ENCODE peak calls at places on chromosomes 12 and 14, in ten cellular contexts. C is HL-60; E is CD8-positive, alpha-beta T cell; J is NB4; T is hepatocyte; Y is AG09309; F is esophagus muscularis mucosa; H is breast epithelium; D is fibroblast of lung; N is neural progenitor cell. B is an unnamed sample.

GRCh38 chr12:76183459-76184186 is 99.1 kb upstream of the NAP1L1 start:
- DNase-seq in C (peak), E (no peak), J (peak), T (peak), Y (peak), F (no peak), H (no peak), D (peak), N (no peak), B (no peak)

GRCh38 chr12:113050808-113051207 is 5.7 kb upstream of the DTX1 start:
- DNase-seq in C (no peak), E (no peak), J (no peak), T (no peak), Y (no peak), F (no peak), H (no peak), D (no peak), N (no peak), B (no peak)

GRCh38 chr12:94186461-94187237 is 38.3 kb downstream of the PLXNC1 start:
- DNase-seq in C (no peak), E (no peak), J (no peak), T (peak), Y (no peak), F (no peak), H (peak), D (peak), N (peak), B (peak)

GRCh38 chr12:49675137-49675536 is 32.1 kb downstream of the FMNL3 start:
- DNase-seq in C (no peak), E (no peak), J (no peak), T (no peak), Y (no peak), F (no peak), H (no peak), D (peak), N (no peak), B (no peak)

GRCh38 chr12:10291030-10291429 is 16.6 kb upstream of the KLRD1 start:
- DNase-seq in C (no peak), E (no peak), J (no peak), T (no peak), Y (no peak), F (no peak), H (no peak), D (no peak), N (no peak), B (no peak)

GRCh38 chr12:98741229-98741614 is 96.1 kb downstream of the APAF1 start:
- DNase-seq in C (no peak), E (no peak), J (no peak), T (no peak), Y (no peak), F (peak), H (no peak), D (peak), N (no peak), B (no peak)

GRCh38 chr14:52078093-52078492 is 9.2 kb upstream of the NID2 start:
- DNase-seq in C (no peak), E (no peak), J (no peak), T (no peak), Y (no peak), F (peak), H (no peak), D (peak), N (no peak), B (no peak)

GRCh38 chr12:90153827-90154226 is 445.2 kb upstream of the ATP2B1 start:
- DNase-seq in C (no peak), E (no peak), J (no peak), T (no peak), Y (no peak), F (no peak), H (no peak), D (no peak), N (no peak), B (no peak)

GRCh38 chr12:22691319-22691718 is 66.3 kb downstream of the ETNK1 start:
- DNase-seq in C (no peak), E (no peak), J (peak), T (no peak), Y (no peak), F (no peak), H (no peak), D (no peak), N (no peak), B (no peak)

GRCh38 chr12:111440152-111440551 is 34.4 kb downstream of the SH2B3 start:
- DNase-seq in C (no peak), E (no peak), J (no peak), T (no peak), Y (no peak), F (no peak), H (no peak), D (no peak), N (no peak), B (no peak)

GRCh38 chr12:5904441-5904840 is 40.6 kb downstream of the ANO2 start:
- DNase-seq in C (no peak), E (no peak), J (no peak), T (no peak), Y (no peak), F (peak), H (no peak), D (no peak), N (no peak), B (peak)

GRCh38 chr12:44573723-44574122 is 302.4 kb downstream of the NELL2 start:
- DNase-seq in C (no peak), E (no peak), J (no peak), T (no peak), Y (no peak), F (no peak), H (no peak), D (no peak), N (no peak), B (no peak)

GRCh38 chr12:115983226-115983798 is 294.2 kb downstream of the MED13L start:
- DNase-seq in C (peak), E (no peak), J (peak), T (no peak), Y (no peak), F (no peak), H (no peak), D (no peak), N (peak), B (no peak)

GRCh38 chr12:113909776-113910420 is 56.2 kb downstream of the RBM19 start:
- DNase-seq in C (no peak), E (no peak), J (no peak), T (no peak), Y (no peak), F (no peak), H (no peak), D (no peak), N (no peak), B (no peak)

GRCh38 chr12:3589745-3590144 is 98.7 kb downstream of the PRMT8 start:
- DNase-seq in C (no peak), E (no peak), J (no peak), T (no peak), Y (no peak), F (no peak), H (no peak), D (no peak), N (no peak), B (no peak)

GRCh38 chr14:68278568-68279436 is 459.2 kb downstream of the RAD51B start:
- DNase-seq in C (no peak), E (no peak), J (no peak), T (peak), Y (no peak), F (peak), H (no peak), D (peak), N (no peak), B (no peak)

GRCh38 chr12:32535260-32535999 is 136.1 kb downstream of the FGD4 start:
- DNase-seq in C (peak), E (no peak), J (peak), T (peak), Y (no peak), F (no peak), H (no peak), D (peak), N (peak), B (peak)

GRCh38 chr12:33423706-33424105 is 15.9 kb downstream of the SYT10 start:
- DNase-seq in C (no peak), E (no peak), J (no peak), T (no peak), Y (no peak), F (no peak), H (no peak), D (no peak), N (no peak), B (no peak)

GRCh38 chr12:62865860-62866407 is 69.0 kb downstream of the PPM1H start:
- DNase-seq in C (no peak), E (no peak), J (no peak), T (no peak), Y (no peak), F (no peak), H (no peak), D (peak), N (peak), B (no peak)

GRCh38 chr12:129659927-129660326 is 243.9 kb downstream of the TMEM132D start:
- DNase-seq in C (no peak), E (no peak), J (no peak), T (no peak), Y (no peak), F (no peak), H (no peak), D (peak), N (no peak), B (no peak)

GRCh38 chr14:51868405-51868804 is 8.0 kb downstream of the GNG2 start:
- DNase-seq in C (no peak), E (no peak), J (no peak), T (no peak), Y (no peak), F (no peak), H (no peak), D (no peak), N (no peak), B (no peak)

GRCh38 chr12:46437411-46437810 is 64.8 kb upstream of the SLC38A2 start:
- DNase-seq in C (no peak), E (no peak), J (no peak), T (no peak), Y (no peak), F (no peak), H (no peak), D (no peak), N (no peak), B (no peak)

GRCh38 chr14:74198441-74199234 is 40.6 kb upstream of the VSX2 start:
- DNase-seq in C (no peak), E (no peak), J (no peak), T (no peak), Y (no peak), F (peak), H (no peak), D (no peak), N (no peak), B (no peak)

GRCh38 chr14:74018029-74018703 is 922 bp downstream of the ENTPD5 start:
- DNase-seq in C (no peak), E (no peak), J (no peak), T (no peak), Y (peak), F (no peak), H (no peak), D (peak), N (no peak), B (no peak)

GRCh38 chr12:99915251-99916082 is 69.3 kb downstream of the ANKS1B start:
- DNase-seq in C (no peak), E (no peak), J (no peak), T (no peak), Y (peak), F (no peak), H (no peak), D (peak), N (no peak), B (no peak)

GRCh38 chr12:76633415-76633814 is 73.8 kb upstream of the OSBPL8 start:
- DNase-seq in C (no peak), E (no peak), J (no peak), T (no peak), Y (no peak), F (no peak), H (no peak), D (no peak), N (no peak), B (no peak)

GRCh38 chr12:26704214-26704613 is 128.8 kb downstream of the ITPR2 start:
- DNase-seq in C (no peak), E (no peak), J (no peak), T (no peak), Y (no peak), F (no peak), H (no peak), D (no peak), N (no peak), B (no peak)

GRCh38 chr14:49617846-49618519 is 2.4 kb downstream of the RPL36AL start:
- DNase-seq in C (no peak), E (no peak), J (no peak), T (no peak), Y (no peak), F (no peak), H (no peak), D (no peak), N (no peak), B (no peak)

GRCh38 chr14:37594916-37595808 is at the start of the genes FOXA1 and TTC6:
- DNase-seq in C (peak), E (no peak), J (peak), T (peak), Y (no peak), F (no peak), H (peak), D (peak), N (peak), B (peak)

GRCh38 chr14:94127330-94127729 is 2.1 kb downstream of the IFI27L2 start:
- DNase-seq in C (no peak), E (no peak), J (no peak), T (no peak), Y (no peak), F (no peak), H (no peak), D (no peak), N (no peak), B (no peak)

GRCh38 chr12:3132636-3133409 is 55.6 kb downstream of the TSPAN9 start:
- DNase-seq in C (no peak), E (no peak), J (no peak), T (peak), Y (no peak), F (no peak), H (no peak), D (peak), N (no peak), B (peak)

GRCh38 chr12:113314121-113314529 is 20.8 kb downstream of the SLC8B1 start:
- DNase-seq in C (no peak), E (no peak), J (no peak), T (no peak), Y (no peak), F (no peak), H (no peak), D (peak), N (no peak), B (no peak)

GRCh38 chr12:120649442-120650248 is 9.2 kb downstream of the CABP1 start:
- DNase-seq in C (peak), E (no peak), J (no peak), T (peak), Y (no peak), F (no peak), H (no peak), D (no peak), N (peak), B (no peak)
- H3K4me3 ChIP-seq in C (peak), E (no peak), J (no peak), T (no peak), Y (no peak), F (peak), H (peak), D (peak), N (peak), B (peak)

GRCh38 chr12:52082026-52082667 is 2.6 kb downstream of the SMIM41 start:
- DNase-seq in C (no peak), E (no peak), J (no peak), T (peak), Y (no peak), F (no peak), H (no peak), D (peak), N (peak), B (peak)
- H3K4me3 ChIP-seq in C (no peak), E (no peak), J (no peak), T (no peak), Y (no peak), F (peak), H (no peak), D (peak), N (no peak), B (no peak)

DNA sequence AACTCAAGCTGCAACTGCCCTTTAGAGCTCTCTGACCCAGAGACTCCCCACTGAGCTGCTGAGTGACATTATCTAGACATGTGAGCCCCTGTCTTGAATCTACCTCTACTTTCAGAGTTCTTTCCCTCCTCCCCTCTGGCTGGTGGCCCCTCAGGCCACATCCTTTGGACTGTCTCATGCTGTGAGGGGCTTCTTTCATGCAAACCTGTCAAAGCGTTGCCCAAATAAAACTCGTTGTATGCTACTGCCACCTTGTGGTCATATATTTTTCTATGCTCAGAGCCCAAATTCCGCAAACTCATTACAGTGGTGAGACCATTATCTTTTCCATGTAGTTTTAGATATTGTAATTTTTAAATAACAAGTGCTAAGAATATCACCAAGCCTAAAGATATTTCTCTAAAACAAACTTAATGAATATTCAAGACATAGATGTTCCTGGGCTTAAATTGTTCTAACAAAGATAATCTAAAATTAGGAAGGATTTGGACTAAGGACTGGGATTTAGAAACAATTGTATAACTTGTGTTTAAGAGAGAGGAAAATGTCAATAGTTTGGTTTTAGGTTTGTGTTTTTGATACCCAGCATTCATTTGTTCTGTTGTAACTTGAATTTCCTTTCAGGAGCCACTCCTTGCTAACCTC is 338.0 kb downstream of the AACS start:
- DNase-seq in C (peak), E (no peak), J (peak), T (peak), Y (no peak), F (no peak), H (no peak), D (peak), N (peak), B (no peak)
- H3K4me3 ChIP-seq in C (no peak), E (no peak), J (no peak), T (no peak), Y (no peak), F (no peak), H (no peak), D (no peak), N (no peak), B (no peak)

GRCh38 chr12:14153803-14154202 is 172.4 kb upstream of the GRIN2B start:
- DNase-seq in C (no peak), E (no peak), J (no peak), T (no peak), Y (no peak), F (no peak), H (no peak), D (no peak), N (no peak), B (no peak)

GRCh38 chr12:14157129-14157747 is 175.8 kb upstream of the GRIN2B start:
- DNase-seq in C (no peak), E (no peak), J (no peak), T (no peak), Y (no peak), F (peak), H (no peak), D (no peak), N (no peak), B (no peak)

DNA sequence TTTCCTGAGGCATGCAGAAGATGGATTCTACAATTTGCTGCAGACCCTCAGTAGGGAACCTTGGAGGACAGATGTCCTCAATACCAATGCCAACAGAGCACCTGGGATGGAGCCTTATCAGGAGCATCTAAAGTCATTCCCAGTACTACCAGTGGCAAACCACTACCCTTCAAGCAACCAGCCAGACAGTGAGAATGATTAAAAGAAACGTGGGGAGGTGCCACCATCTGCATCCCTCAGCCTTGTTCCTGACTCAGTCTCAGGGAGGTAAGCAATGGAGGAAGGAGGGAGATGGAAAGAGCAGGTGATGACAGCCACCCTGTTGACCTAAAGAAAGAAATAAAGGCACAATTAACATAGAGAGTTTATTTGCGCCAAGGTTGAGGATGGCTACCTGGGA is 175.2 kb upstream of the GRIN2B start:
- DNase-seq in C (no peak), E (no peak), J (no peak), T (no peak), Y (no peak), F (peak), H (no peak), D (no peak), N (no peak), B (no peak)
- H3K4me3 ChIP-seq in C (no peak), E (no peak), J (no peak), T (no peak), Y (no peak), F (no peak), H (no peak), D (no peak), N (no peak), B (no peak)

GRCh38 chr14:101825797-101826196 is 64.3 kb downstream of the PPP2R5C start:
- DNase-seq in C (no peak), E (no peak), J (no peak), T (no peak), Y (no peak), F (no peak), H (no peak), D (no peak), N (no peak), B (no peak)

GRCh38 chr14:101824339-101824727 is 62.8 kb downstream of the PPP2R5C start:
- DNase-seq in C (peak), E (no peak), J (no peak), T (no peak), Y (no peak), F (no peak), H (no peak), D (no peak), N (no peak), B (no peak)

GRCh38 chr14:101821528-101821927 is 60.0 kb downstream of the PPP2R5C start:
- DNase-seq in C (no peak), E (peak), J (peak), T (no peak), Y (no peak), F (no peak), H (no peak), D (no peak), N (no peak), B (no peak)

GRCh38 chr14:101823081-101823480 is 61.6 kb downstream of the PPP2R5C start:
- DNase-seq in C (no peak), E (peak), J (no peak), T (peak), Y (no peak), F (no peak), H (no peak), D (no peak), N (no peak), B (no peak)

GRCh38 chr14:101823511-101824120 is 62.1 kb downstream of the PPP2R5C start:
- DNase-seq in C (no peak), E (peak), J (no peak), T (no peak), Y (no peak), F (no peak), H (no peak), D (peak), N (no peak), B (peak)
- H3K4me3 ChIP-seq in C (no peak), E (peak), J (no peak), T (no peak), Y (no peak), F (peak), H (peak), D (peak), N (no peak), B (peak)

DNA sequence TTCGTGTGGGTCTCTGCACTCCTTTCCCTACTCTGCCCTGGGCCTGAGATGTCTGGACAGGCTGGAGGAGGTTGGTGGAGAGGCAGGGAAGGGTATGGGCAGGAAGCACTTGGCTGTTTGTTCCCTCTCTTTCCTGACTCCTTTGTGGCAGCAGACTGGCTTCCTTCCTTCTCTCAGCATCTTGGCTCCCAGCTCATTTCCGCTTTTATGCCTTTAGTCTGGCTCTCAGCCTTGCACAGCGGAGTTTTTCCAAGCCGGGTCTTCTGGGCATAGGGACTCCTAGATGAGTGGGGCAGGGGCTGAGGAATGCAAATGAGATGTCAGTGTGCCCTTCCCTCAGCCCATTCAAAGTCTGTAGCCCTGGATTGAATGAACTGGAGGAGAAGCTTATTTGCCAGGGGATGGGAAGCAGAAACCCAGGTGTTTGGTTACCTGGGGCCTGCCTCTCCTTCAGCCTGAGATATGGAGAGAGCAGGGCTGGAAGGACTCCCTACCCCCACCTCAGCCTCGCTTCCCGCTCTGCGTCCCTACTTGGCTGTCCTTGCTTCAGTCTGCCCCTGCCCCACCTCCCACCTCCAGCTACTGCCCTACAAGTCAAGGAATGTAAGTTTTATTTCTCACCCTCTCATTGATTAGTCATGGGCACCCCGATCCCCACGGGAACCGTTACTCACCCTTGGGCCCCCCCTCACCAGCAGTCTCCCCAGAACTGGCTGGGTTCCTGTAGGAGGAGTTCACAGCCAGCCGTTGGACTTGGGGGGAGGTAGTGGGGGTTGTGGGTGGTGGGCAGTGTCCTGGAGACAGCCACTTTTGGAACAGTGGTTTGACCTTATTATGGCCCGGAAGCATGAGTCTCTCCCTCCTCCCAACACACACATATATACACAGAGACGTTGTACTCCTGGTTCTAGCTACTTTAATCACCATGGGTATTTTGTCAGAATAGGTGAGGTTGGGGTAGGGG is 9.3 kb upstream of the ITGA5 start:
- DNase-seq in C (peak), E (peak), J (peak), T (no peak), Y (no peak), F (no peak), H (no peak), D (peak), N (no peak), B (no peak)
- H3K4me3 ChIP-seq in C (no peak), E (no peak), J (peak), T (no peak), Y (no peak), F (no peak), H (no peak), D (no peak), N (no peak), B (no peak)

GRCh38 chr12:70520847-70521246 is 116.4 kb downstream of the PTPRB start:
- DNase-seq in C (no peak), E (no peak), J (no peak), T (no peak), Y (no peak), F (no peak), H (no peak), D (no peak), N (no peak), B (no peak)
- H3K4me3 ChIP-seq in C (no peak), E (no peak), J (no peak), T (no peak), Y (no peak), F (no peak), H (no peak), D (no peak), N (no peak), B (no peak)